ENCODE peak calls at places on chromosome 7, in five cellular contexts. X is HCT116, P is SK-N-SH, J is H1, A is HepG2. I is an unnamed sample.

GRCh38 chr7:27172823-27173411 is 1.2 kb downstream of the HOXA10 start:
- DNase-seq in A (no peak), P (peak; percentile 66), X (no peak), J (no peak), I (no peak)

GRCh38 chr7:57354195-57354594 is 95.8 kb upstream of the ZNF716 start:
- DNase-seq in X (no peak), P (no peak), A (no peak), J (no peak), I (no peak)

GRCh38 chr7:771241-772004 is 44.3 kb upstream of the PRKAR1B start:
- DNase-seq in P (peak; percentile 76), J (no peak), A (no peak), X (no peak), I (no peak)

GRCh38 chr7:22238354-22239311 is 118.3 kb downstream of the RAPGEF5 start:
- DNase-seq in P (no peak), A (no peak), J (no peak), X (no peak), I (no peak)

GRCh38 chr7:87218941-87219544 is 489 bp downstream of the TMEM243 start:
- DNase-seq in J (peak; percentile 25), A (peak; percentile 28), X (no peak), P (peak; percentile 60), I (peak; percentile 35)

GRCh38 chr7:142889825-142890224 is 4.3 kb upstream of the TRPV6 start:
- DNase-seq in P (no peak), X (no peak), J (no peak), A (no peak), I (no peak)

GRCh38 chr7:42272793-42273665 is 36.0 kb upstream of the GLI3 start:
- DNase-seq in A (no peak), J (no peak), P (no peak), X (no peak), I (peak; percentile 74)

GRCh38 chr7:158646766-158647474 is 57.7 kb downstream of the NCAPG2 start:
- DNase-seq in X (no peak), J (no peak), A (peak; percentile 39), P (peak; percentile 58), I (no peak)

GRCh38 chr7:92953657-92954056 is 117.3 kb upstream of the CDK6 start:
- DNase-seq in A (no peak), J (no peak), X (no peak), P (no peak), I (peak; percentile 30)

DNA sequence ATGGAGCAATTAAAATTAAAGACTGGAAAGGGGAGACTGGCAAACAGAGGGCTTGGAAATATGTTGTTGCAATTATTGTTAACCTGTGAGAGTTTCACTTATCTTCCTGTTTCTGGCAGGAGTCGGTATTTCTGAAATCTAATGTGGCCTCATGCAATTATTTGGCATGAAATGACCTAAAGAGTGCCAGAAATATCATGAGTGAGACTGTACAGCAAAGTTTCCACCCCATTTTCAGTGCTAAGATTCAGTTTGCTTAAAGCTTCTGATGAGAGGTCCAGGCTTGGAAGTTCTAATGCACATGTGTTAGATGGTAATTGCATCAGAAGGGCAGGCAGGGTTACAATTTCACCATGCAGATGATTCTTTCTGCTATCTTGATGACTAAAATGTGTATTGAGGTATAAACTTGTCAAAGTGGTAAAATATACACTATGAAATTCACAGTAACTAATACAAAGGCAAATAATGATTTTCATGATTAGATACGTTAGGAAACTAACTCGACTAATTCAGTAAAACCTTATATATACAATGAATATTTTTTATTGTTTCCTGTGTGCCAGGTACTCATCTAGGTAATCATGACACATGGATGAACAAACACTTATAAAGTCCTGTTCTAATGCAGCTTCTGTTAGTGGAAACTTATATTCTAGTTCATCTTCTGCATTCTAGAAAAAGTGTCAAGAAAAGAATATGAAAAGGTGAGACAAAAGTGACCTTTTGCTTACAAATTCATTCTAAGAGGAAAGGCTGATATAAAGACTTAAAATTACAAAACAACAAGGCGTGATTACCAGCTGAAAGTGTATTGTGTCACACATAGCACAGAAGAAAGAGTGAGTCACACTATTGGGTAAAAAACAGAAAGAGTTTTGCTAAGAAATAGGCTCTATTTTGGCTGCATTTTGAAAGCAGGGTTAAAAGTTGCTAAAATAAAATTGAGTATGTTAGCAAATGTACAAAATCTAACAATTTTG is 533.4 kb upstream of the SEMA3D start:
- DNase-seq in X (no peak), P (no peak), J (no peak), A (no peak), I (no peak)
- TF ChIP-seq JUND in X (peak; percentile 21), P (peak; percentile 41), J (no peak), A (no peak), I (no peak)

GRCh38 chr7:44128721-44129582 is 5.6 kb upstream of the POLD2 start:
- DNase-seq in X (no peak), J (no peak), P (no peak), A (no peak), I (no peak)

GRCh38 chr7:44134943-44135628 is 6.0 kb downstream of the MYL7 start:
- DNase-seq in A (no peak), X (no peak), P (no peak), J (no peak), I (no peak)

GRCh38 chr7:44133295-44133694 is 7.8 kb downstream of the MYL7 start:
- DNase-seq in J (no peak), A (no peak), P (no peak), X (no peak), I (no peak)

GRCh38 chr7:44132039-44132438 is 8.7 kb upstream of the POLD2 start:
- DNase-seq in J (no peak), X (no peak), A (no peak), P (no peak), I (no peak)

DNA sequence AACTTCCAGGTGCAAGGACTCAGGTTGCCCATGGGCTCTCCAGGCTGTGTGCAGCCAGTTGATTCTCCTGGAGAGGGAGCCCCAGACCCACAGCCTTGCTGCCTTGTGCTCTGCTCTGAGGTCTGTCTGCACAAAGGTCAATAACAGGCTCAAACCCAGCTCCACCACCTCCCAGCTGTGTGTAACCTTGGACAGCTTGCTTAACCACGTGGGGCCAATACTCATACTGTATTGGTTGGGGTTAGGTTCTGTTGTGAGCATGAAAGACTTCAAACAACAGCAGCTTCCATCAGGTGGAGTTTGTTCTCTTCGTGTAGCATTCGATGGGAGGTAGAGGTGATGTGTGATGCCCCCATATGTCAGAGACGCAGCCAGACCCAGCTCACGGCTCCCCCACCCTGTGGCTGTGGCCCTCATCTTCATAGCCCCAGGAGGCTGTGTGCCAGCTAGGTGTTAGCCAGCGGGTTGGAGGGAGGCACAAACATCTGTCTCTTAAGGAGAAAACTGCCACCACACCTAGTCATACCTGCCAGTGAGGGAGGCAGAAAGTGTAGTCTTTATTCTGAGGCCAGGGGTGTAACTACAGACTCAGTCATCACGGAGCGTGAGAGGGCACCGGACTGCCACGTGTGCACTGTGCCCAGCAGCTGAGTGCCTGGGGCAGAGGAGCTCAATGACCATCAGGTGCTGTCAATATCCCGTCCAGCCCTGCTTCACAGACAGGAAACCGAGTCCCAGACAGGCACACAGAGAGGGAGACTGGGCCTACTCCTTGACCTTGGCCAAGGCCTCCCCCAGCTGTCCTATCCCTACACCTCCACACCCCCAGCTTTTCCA is 8.0 kb upstream of the POLD2 start:
- DNase-seq in J (no peak), P (peak; percentile 36), A (peak; percentile 96), X (no peak), I (no peak)
- TF ChIP-seq JUND in J (no peak), P (no peak), A (no peak), X (no peak), I (no peak)

GRCh38 chr7:149872419-149873073 is 1.2 kb upstream of the ATP6V0E2 start:
- DNase-seq in J (no peak), P (peak; percentile 96), X (no peak), A (peak; percentile 81), I (peak; percentile 76)
- TF ChIP-seq JUND in J (no peak), P (no peak), X (no peak), A (no peak), I (no peak)

GRCh38 chr7:2607122-2607912 is 24.5 kb upstream of the TTYH3 start:
- DNase-seq in A (no peak), J (no peak), P (peak; percentile 48), X (no peak), I (no peak)
- TF ChIP-seq JUND in A (no peak), J (no peak), P (no peak), X (no peak), I (no peak)

GRCh38 chr7:7175075-7175695 is 7.2 kb upstream of the C1GALT1 start:
- DNase-seq in J (no peak), A (no peak), X (no peak), P (no peak), I (no peak)

GRCh38 chr7:7177044-7177517 is 5.3 kb upstream of the C1GALT1 start:
- DNase-seq in J (no peak), A (peak; percentile 99), X (peak; percentile 94), P (no peak), I (no peak)

GRCh38 chr7:7178081-7178480 is 4.3 kb upstream of the C1GALT1 start:
- DNase-seq in X (no peak), A (no peak), J (no peak), P (no peak), I (peak; percentile 27)

GRCh38 chr7:7178906-7179305 is 3.4 kb upstream of the C1GALT1 start:
- DNase-seq in J (no peak), A (no peak), P (no peak), X (no peak), I (no peak)

DNA sequence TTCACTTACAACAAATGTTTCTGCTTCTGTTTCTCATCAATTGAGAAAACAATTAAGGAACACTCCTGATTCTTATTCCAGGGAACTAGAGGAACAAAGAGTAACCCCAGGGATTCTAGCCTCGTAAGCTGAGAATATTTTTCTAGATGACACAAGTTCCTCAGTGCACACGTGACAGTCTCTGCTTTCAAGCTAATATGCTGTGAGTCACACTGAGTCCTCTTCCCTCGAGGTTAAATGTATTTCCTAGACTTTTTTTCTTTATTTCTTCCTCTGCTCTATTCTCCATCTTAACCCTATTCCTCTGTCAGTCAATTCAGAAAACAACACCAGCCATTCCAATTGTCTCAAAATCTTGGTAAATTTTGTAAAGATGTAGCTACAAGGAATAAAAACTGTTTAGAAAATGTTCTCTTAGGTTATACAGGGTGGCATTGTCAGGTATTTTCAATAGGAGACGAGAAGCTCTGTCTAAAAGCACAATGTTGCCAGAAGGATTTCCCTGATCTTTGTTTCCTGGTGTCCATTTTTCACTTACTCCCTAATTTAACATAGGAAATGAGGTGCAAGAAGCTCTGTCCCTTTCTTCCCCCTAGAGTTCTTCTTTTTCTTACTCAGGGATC is 5.8 kb upstream of the C1GALT1 start:
- DNase-seq in X (peak; percentile 76), A (peak; percentile 81), P (no peak), J (no peak), I (peak; percentile 46)
- TF ChIP-seq JUND in X (peak; percentile 71), A (no peak), P (peak; percentile 41), J (no peak), I (no peak)

I was measured in T47D.